ENCODE peak calls at places on chromosomes 2 and 18, in eight cellular contexts. X, K, Y, H, J, O, N and U are unnamed samples.

GRCh38 chr2:162126145-162126926 is 25.7 kb downstream of the GCG start:
- DNase-seq in X (no peak), K (no peak), Y (peak), H (no peak), J (no peak), O (no peak), N (no peak), U (no peak)

GRCh38 chr2:129907256-129907973 is 72.1 kb upstream of the RAB6C start:
- DNase-seq in X (no peak), K (no peak), Y (no peak), H (no peak), J (no peak), O (no peak), N (no peak), U (no peak)

GRCh38 chr2:218069606-218070300 is 700 bp downstream of the RUFY4 start:
- DNase-seq in X (no peak), K (no peak), Y (no peak), H (no peak), J (no peak), O (no peak), N (no peak), U (no peak)

GRCh38 chr18:10558967-10559298 is 33.1 kb downstream of the NAPG start:
- DNase-seq in X (no peak), K (no peak), Y (no peak), H (no peak), J (no peak), O (no peak), N (no peak), U (no peak)

GRCh38 chr2:53636616-53637015 is 131.0 kb upstream of the CHAC2 start:
- DNase-seq in X (no peak), K (no peak), Y (no peak), H (no peak), J (no peak), O (no peak), N (no peak), U (no peak)

GRCh38 chr18:24488824-24489493 is 28.5 kb downstream of the HRH4 start:
- DNase-seq in X (peak), K (no peak), Y (peak), H (peak), J (no peak), O (no peak), N (peak), U (no peak)

GRCh38 chr2:141723834-141724233 is 407.0 kb downstream of the LRP1B start:
- DNase-seq in X (no peak), K (no peak), Y (no peak), H (no peak), J (no peak), O (no peak), N (no peak), U (no peak)

GRCh38 chr2:119059940-119060339 is 98.6 kb downstream of the C1QL2 start:
- DNase-seq in X (no peak), K (no peak), Y (no peak), H (no peak), J (no peak), O (no peak), N (no peak), U (no peak)

GRCh38 chr18:67500512-67500911 is 16.0 kb downstream of the DSEL start:
- DNase-seq in X (no peak), K (no peak), Y (no peak), H (no peak), J (no peak), O (no peak), N (no peak), U (no peak)

GRCh38 chr2:241639385-241639784 is 1.9 kb downstream of the ATG4B start:
- DNase-seq in X (no peak), K (no peak), Y (no peak), H (no peak), J (no peak), O (no peak), N (peak), U (no peak)

GRCh38 chr2:182883451-182883850 is 17.0 kb upstream of the FRZB start:
- DNase-seq in X (no peak), K (no peak), Y (no peak), H (no peak), J (no peak), O (no peak), N (no peak), U (no peak)

GRCh38 chr2:160491922-160492371 is 1.7 kb downstream of the RBMS1 start:
- DNase-seq in X (no peak), K (no peak), Y (no peak), H (peak), J (no peak), O (no peak), N (peak), U (no peak)
- H3K27ac ChIP-seq in X (no peak), K (peak), Y (no peak), H (peak), J (peak), O (peak), N (no peak), U (peak)

DNA sequence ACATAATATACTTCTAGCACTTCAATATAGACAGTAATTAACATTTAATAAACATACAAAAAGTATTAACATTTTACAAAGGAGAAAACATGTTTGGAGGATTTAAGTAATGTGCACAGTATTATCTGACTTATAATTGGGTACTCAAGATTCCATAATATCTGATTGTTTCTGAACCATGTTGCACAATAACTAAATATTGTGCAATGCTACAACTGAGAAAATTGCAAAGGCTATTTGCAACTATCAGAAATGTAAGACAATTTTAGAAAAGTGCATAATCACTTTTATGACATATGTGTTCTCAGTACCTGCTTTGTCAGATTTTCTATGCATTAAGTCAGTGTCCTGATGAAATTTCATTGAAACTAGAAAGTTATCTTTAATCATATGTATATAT is 934.6 kb downstream of the SOCS6 start:
- DNase-seq in X (no peak), K (no peak), Y (no peak), H (no peak), J (no peak), O (no peak), N (no peak), U (no peak)
- H3K27ac ChIP-seq in X (no peak), K (no peak), Y (no peak), H (no peak), J (no peak), O (no peak), N (no peak), U (no peak)

GRCh38 chr18:12639990-12640880 is 17.7 kb downstream of the SPIRE1 start:
- DNase-seq in X (no peak), K (no peak), Y (no peak), H (no peak), J (peak), O (no peak), N (no peak), U (no peak)

GRCh38 chr18:12637901-12638633 is 19.8 kb downstream of the SPIRE1 start:
- DNase-seq in X (no peak), K (no peak), Y (no peak), H (no peak), J (no peak), O (no peak), N (no peak), U (no peak)

GRCh38 chr18:12640881-12641200 is 17.1 kb downstream of the SPIRE1 start:
- DNase-seq in X (no peak), K (no peak), Y (no peak), H (no peak), J (no peak), O (no peak), N (no peak), U (no peak)

GRCh38 chr18:12637393-12637792 is 20.5 kb downstream of the SPIRE1 start:
- DNase-seq in X (no peak), K (no peak), Y (no peak), H (no peak), J (no peak), O (no peak), N (no peak), U (no peak)

GRCh38 chr18:12638634-12639124 is 19.2 kb downstream of the SPIRE1 start:
- DNase-seq in X (no peak), K (no peak), Y (no peak), H (no peak), J (no peak), O (no peak), N (no peak), U (no peak)
- H3K27ac ChIP-seq in X (no peak), K (no peak), Y (no peak), H (peak), J (no peak), O (no peak), N (no peak), U (no peak)

GRCh38 chr2:240458044-240458899 is 22.8 kb downstream of the GPC1 start:
- DNase-seq in X (no peak), K (peak), Y (no peak), H (no peak), J (no peak), O (peak), N (no peak), U (peak)

GRCh38 chr2:240458900-240459391 is 23.5 kb downstream of the GPC1 start:
- DNase-seq in X (no peak), K (peak), Y (no peak), H (no peak), J (no peak), O (peak), N (no peak), U (no peak)

GRCh38 chr2:240455719-240456606 is 20.5 kb downstream of the GPC1 start:
- DNase-seq in X (no peak), K (peak), Y (no peak), H (no peak), J (no peak), O (peak), N (peak), U (no peak)

GRCh38 chr2:240456607-240457222 is 21.3 kb downstream of the GPC1 start:
- DNase-seq in X (no peak), K (peak), Y (no peak), H (peak), J (no peak), O (peak), N (no peak), U (no peak)

DNA sequence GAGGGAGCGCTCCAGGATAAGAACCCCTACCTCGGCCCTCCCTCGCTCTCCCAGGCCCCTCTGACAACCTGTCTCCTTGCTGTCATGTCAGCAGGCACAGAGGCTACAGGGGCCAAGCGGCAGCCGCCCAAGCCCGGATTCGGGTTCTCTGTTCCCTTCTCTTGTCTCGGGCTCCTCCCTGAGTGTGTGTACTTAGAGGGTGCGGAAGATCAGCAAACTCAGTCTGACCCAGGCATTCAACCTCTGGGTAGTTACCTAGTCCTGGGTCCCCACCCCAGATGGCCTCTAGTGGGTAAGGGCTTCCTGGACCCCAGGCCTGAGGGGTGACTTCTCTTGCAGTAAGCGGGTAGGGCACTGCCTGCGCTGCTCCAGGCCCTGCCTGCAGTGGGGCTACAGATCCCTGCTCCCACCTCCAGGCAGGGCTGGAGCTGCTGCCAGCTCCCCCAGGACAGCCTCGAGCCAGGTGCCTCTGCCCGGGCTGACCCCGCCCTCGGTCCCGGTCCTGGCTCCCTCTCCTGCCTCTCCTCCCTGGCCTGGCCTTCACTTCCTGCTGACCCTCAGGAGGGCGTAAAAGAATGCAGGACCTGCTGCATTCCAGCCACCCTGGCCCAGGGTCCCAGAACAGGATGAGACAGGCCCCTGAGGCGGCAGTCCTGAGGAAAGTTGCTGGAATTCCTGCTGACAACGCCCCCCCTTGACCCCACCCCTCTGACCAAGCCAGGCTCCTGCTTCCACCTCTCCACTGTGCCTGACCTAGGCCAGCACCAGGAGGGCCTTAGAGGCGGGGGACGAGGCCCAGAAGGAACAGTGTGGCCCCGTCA is 22.0 kb downstream of the GPC1 start:
- DNase-seq in X (no peak), K (peak), Y (no peak), H (peak), J (no peak), O (peak), N (peak), U (no peak)
- H3K27ac ChIP-seq in X (peak), K (no peak), Y (no peak), H (peak), J (no peak), O (no peak), N (no peak), U (no peak)

GRCh38 chr2:28594029-28594368 is 98.1 kb downstream of the PLB1 start:
- DNase-seq in X (no peak), K (no peak), Y (no peak), H (no peak), J (no peak), O (peak), N (no peak), U (no peak)
- H3K27ac ChIP-seq in X (no peak), K (no peak), Y (no peak), H (peak), J (no peak), O (peak), N (no peak), U (peak)

GRCh38 chr2:161030260-161031063 is 129.8 kb upstream of the TANK start:
- DNase-seq in X (no peak), K (peak), Y (no peak), H (peak), J (peak), O (no peak), N (no peak), U (peak)
- H3K27ac ChIP-seq in X (no peak), K (no peak), Y (no peak), H (peak), J (peak), O (no peak), N (no peak), U (peak)

GRCh38 chr2:11257983-11258382 is 86.5 kb downstream of the ROCK2 start:
- DNase-seq in X (no peak), K (no peak), Y (no peak), H (no peak), J (no peak), O (no peak), N (no peak), U (no peak)

GRCh38 chr2:11256166-11256565 is 88.3 kb downstream of the ROCK2 start:
- DNase-seq in X (no peak), K (no peak), Y (no peak), H (no peak), J (no peak), O (no peak), N (no peak), U (no peak)

GRCh38 chr2:11250400-11251277 is 93.8 kb downstream of the ROCK2 start:
- DNase-seq in X (no peak), K (no peak), Y (no peak), H (no peak), J (no peak), O (no peak), N (no peak), U (no peak)

GRCh38 chr2:11257078-11257477 is 87.4 kb downstream of the ROCK2 start:
- DNase-seq in X (no peak), K (no peak), Y (no peak), H (no peak), J (no peak), O (no peak), N (peak), U (no peak)

GRCh38 chr2:11254100-11254536 is 90.3 kb downstream of the ROCK2 start:
- DNase-seq in X (no peak), K (no peak), Y (no peak), H (no peak), J (no peak), O (no peak), N (no peak), U (no peak)
- H3K27ac ChIP-seq in X (no peak), K (no peak), Y (no peak), H (no peak), J (no peak), O (no peak), N (no peak), U (no peak)

GRCh38 chr2:236569593-236569973 is at the start of gene ACKR3:
- DNase-seq in X (peak), K (peak), Y (peak), H (peak), J (no peak), O (peak), N (peak), U (peak)
- H3K27ac ChIP-seq in X (no peak), K (peak), Y (peak), H (peak), J (no peak), O (peak), N (peak), U (peak)

GRCh38 chr2:6359964-6360363 is 505.7 kb downstream of the CMPK2 start:
- DNase-seq in X (no peak), K (no peak), Y (no peak), H (no peak), J (no peak), O (no peak), N (no peak), U (no peak)

GRCh38 chr2:6358985-6359384 is 506.7 kb downstream of the CMPK2 start:
- DNase-seq in X (no peak), K (no peak), Y (no peak), H (no peak), J (no peak), O (no peak), N (no peak), U (no peak)

GRCh38 chr2:6368271-6368670 is 497.4 kb downstream of the CMPK2 start:
- DNase-seq in X (no peak), K (no peak), Y (no peak), H (no peak), J (peak), O (no peak), N (no peak), U (no peak)

GRCh38 chr2:6358542-6358941 is 507.2 kb downstream of the CMPK2 start:
- DNase-seq in X (no peak), K (no peak), Y (no peak), H (no peak), J (no peak), O (no peak), N (no peak), U (no peak)

GRCh38 chr2:6362671-6363450 is 502.8 kb downstream of the CMPK2 start:
- DNase-seq in X (no peak), K (no peak), Y (no peak), H (no peak), J (no peak), O (no peak), N (no peak), U (no peak)
- H3K27ac ChIP-seq in X (no peak), K (no peak), Y (no peak), H (no peak), J (no peak), O (no peak), N (no peak), U (no peak)